ENCODE peak calls at places on chromosomes 11 and 22, in five cellular contexts. U is heart left ventricle; C is BJ; H is bronchial epithelial cell; L is CD8-positive, alpha-beta T cell. J is an unnamed sample.

GRCh38 chr11:76455331-76455730 is 10.5 kb downstream of the EMSY start:
- DNase-seq in U (no peak), C (no peak), H (no peak), L (no peak), J (no peak)

GRCh38 chr11:56988614-56989013 is at the start of gene OR5AK2:
- DNase-seq in U (no peak), C (no peak), H (no peak), L (no peak), J (no peak)

GRCh38 chr11:120168960-120169681 is 31.2 kb upstream of the TRIM29 start:
- DNase-seq in U (peak), C (no peak), H (peak), L (peak), J (no peak)

GRCh38 chr22:42922374-42923177 is 65.5 kb upstream of the ARFGAP3 start:
- DNase-seq in U (peak), C (no peak), H (no peak), L (no peak), J (no peak)

GRCh38 chr11:86115542-86116385 is 46.9 kb upstream of the PICALM start:
- DNase-seq in U (no peak), C (no peak), H (peak), L (no peak), J (no peak)

GRCh38 chr22:49655168-49655812 is 172.4 kb downstream of the BRD1 start:
- DNase-seq in U (no peak), C (no peak), H (no peak), L (no peak), J (no peak)

GRCh38 chr22:17241571-17242310 is 22.5 kb upstream of the ADA2 start:
- DNase-seq in U (no peak), C (no peak), H (no peak), L (no peak), J (no peak)

GRCh38 chr22:17305076-17305475 is 64.2 kb upstream of the CECR2 start:
- DNase-seq in U (no peak), C (no peak), H (no peak), L (no peak), J (no peak)

GRCh38 chr11:1326435-1327063 is 17.1 kb upstream of the TOLLIP start:
- DNase-seq in U (no peak), C (no peak), H (no peak), L (no peak), J (no peak)

GRCh38 chr11:13942908-13943505 is 19.5 kb upstream of the SPON1 start:
- DNase-seq in U (no peak), C (no peak), H (peak), L (no peak), J (no peak)

GRCh38 chr11:78768947-78769346 is 194.3 kb upstream of the NARS2 start:
- DNase-seq in U (no peak), C (no peak), H (no peak), L (no peak), J (no peak)

GRCh38 chr11:68687986-68688385 is 3.6 kb downstream of the GAL start:
- DNase-seq in U (no peak), C (no peak), H (no peak), L (no peak), J (no peak)

GRCh38 chr22:50206599-50206998 is 5.8 kb downstream of the SELENOO start:
- DNase-seq in U (peak), C (no peak), H (no peak), L (no peak), J (peak)

GRCh38 chr11:103733889-103734288 is 302.6 kb upstream of the DDI1 start:
- DNase-seq in U (no peak), C (no peak), H (no peak), L (no peak), J (no peak)

GRCh38 chr11:118098996-118099837 is 12.5 kb upstream of the SMIM35 start:
- DNase-seq in U (no peak), C (no peak), H (no peak), L (no peak), J (no peak)

GRCh38 chr11:17547932-17548331 is 873 bp downstream of the OTOG start:
- DNase-seq in U (no peak), C (no peak), H (no peak), L (no peak), J (no peak)

GRCh38 chr11:119481667-119482400 is 58.9 kb upstream of the THY1 start:
- DNase-seq in U (no peak), C (no peak), H (no peak), L (no peak), J (no peak)

GRCh38 chr22:48576333-48577013 is 1251.2 kb downstream of the BRD1 start:
- DNase-seq in U (no peak), C (no peak), H (no peak), L (no peak), J (no peak)

GRCh38 chr22:36773935-36774334 is 2.0 kb downstream of the IFT27 start:
- DNase-seq in U (no peak), C (no peak), H (peak), L (no peak), J (no peak)

GRCh38 chr11:92311616-92312449 is 87.2 kb downstream of the FAT3 start:
- DNase-seq in U (no peak), C (no peak), H (peak), L (no peak), J (no peak)

GRCh38 chr11:75351541-75352416 is at the start of gene ARRB1:
- DNase-seq in U (peak), C (no peak), H (no peak), L (peak), J (no peak)

GRCh38 chr11:120574881-120575280 is 63.3 kb downstream of the GRIK4 start:
- DNase-seq in U (no peak), C (no peak), H (no peak), L (no peak), J (no peak)

GRCh38 chr22:45833613-45834012 is 143.3 kb downstream of the WNT7B start:
- DNase-seq in U (no peak), C (no peak), H (no peak), L (no peak), J (no peak)

GRCh38 chr11:81725691-81726090 is 1008.0 kb downstream of the FAM181B start:
- DNase-seq in U (no peak), C (no peak), H (peak), L (no peak), J (no peak)

GRCh38 chr22:22141031-22141430 is 103.6 kb upstream of the VPREB1 start:
- DNase-seq in U (no peak), C (no peak), H (no peak), L (no peak), J (no peak)

GRCh38 chr22:22143448-22143847 is 101.1 kb upstream of the VPREB1 start:
- DNase-seq in U (no peak), C (no peak), H (no peak), L (no peak), J (no peak)

GRCh38 chr22:22148905-22149304 is 95.7 kb upstream of the VPREB1 start:
- DNase-seq in U (no peak), C (no peak), H (no peak), L (no peak), J (no peak)

GRCh38 chr22:22141771-22142591 is 102.6 kb upstream of the VPREB1 start:
- DNase-seq in U (no peak), C (no peak), H (peak), L (no peak), J (no peak)

GRCh38 chr22:22144858-22145257 is 99.7 kb upstream of the VPREB1 start:
- DNase-seq in U (no peak), C (no peak), H (peak), L (no peak), J (no peak)
- TF ChIP-seq CTCF in U (no peak), C (no peak), H (no peak), L (no peak), J (no peak)

DNA sequence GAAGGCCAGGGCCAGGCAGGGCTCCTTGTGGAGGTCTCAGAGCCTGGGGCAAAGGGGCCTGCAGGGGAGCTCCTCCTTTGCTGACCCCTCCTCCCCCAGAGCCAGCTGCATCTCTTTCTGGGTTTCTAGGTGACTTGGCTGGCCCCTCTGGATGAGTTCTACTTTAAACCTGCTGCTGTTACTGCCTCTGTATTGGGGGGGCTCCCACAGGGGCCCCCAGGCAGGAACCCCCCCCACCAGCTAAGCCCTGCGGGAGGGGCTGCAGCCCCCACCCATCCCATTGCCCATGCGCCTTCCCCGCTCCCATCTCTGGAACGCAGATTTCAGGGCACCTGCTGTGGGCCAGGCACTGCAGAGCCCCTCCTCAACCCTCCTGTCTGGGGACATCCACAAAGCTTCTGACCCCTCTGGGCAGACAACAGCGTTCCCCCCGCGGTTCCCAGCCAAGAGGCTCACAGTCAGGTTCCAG is 890 bp upstream of the PLCB3 start:
- DNase-seq in U (no peak), C (no peak), H (no peak), L (no peak), J (no peak)
- H3K4me3 ChIP-seq in U (no peak), C (no peak), H (peak), L (peak), J (peak)

GRCh38 chr11:135074397-135074998 is 662.5 kb upstream of the B3GAT1 start:
- DNase-seq in U (no peak), C (no peak), H (peak), L (no peak), J (no peak)

GRCh38 chr11:135069884-135070283 is 657.8 kb upstream of the B3GAT1 start:
- DNase-seq in U (no peak), C (no peak), H (peak), L (no peak), J (no peak)

GRCh38 chr11:135073444-135073843 is 661.4 kb upstream of the B3GAT1 start:
- DNase-seq in U (no peak), C (no peak), H (no peak), L (no peak), J (no peak)

GRCh38 chr11:135073870-135074269 is 661.8 kb upstream of the B3GAT1 start:
- DNase-seq in U (no peak), C (no peak), H (no peak), L (no peak), J (no peak)

GRCh38 chr11:135075740-135076139 is 663.7 kb upstream of the B3GAT1 start:
- DNase-seq in U (peak), C (no peak), H (peak), L (peak), J (no peak)
- TF ChIP-seq CTCF in U (peak), C (peak), H (peak), L (peak), J (peak)

GRCh38 chr11:44944181-44944852 is 6.4 kb downstream of the TP53I11 start:
- DNase-seq in U (no peak), C (no peak), H (no peak), L (no peak), J (no peak)
- H3K4me3 ChIP-seq in U (no peak), C (no peak), H (no peak), L (no peak), J (no peak)

DNA sequence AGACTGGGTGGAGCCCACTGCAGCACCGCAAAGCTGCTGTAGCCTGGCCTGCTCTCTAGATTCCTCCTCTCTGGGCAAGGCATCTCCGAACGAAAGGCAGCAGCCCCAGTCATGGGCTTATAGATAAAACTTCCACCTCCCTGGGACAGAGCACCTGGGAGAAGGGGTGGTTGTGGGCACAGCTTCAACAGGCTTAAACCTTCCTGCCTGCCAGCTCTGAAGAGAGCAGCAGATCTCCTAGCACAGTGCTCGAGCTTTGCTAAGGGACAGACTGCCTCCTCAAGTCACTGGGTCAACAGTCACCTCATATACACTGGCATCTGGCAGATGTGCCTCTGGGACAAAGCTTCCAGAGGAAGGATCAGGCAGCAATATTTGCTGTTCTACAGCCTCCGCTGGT is 117.3 kb downstream of the EHF start:
- DNase-seq in U (no peak), C (no peak), H (no peak), L (no peak), J (no peak)
- TF ChIP-seq CTCF in U (no peak), C (no peak), H (no peak), L (no peak), J (no peak)

GRCh38 chr11:34355726-34356125 is 2.1 kb downstream of the ABTB2 start:
- DNase-seq in U (no peak), C (no peak), H (no peak), L (no peak), J (no peak)
- H3K4me3 ChIP-seq in U (peak), C (peak), H (no peak), L (no peak), J (peak)